ENCODE peak calls at places on chromosomes 6 and 20, in seven cellular contexts. M is prostate gland, Q is mammary epithelial cell, O is thyroid gland, L is heart left ventricle, J is lower lobe of right lung, I is uterus. B is an unnamed sample.

GRCh38 chr20:57831992-57832585 is 122.3 kb upstream of the PMEPA1 start:
- DNase-seq in M (no peak), Q (no peak), O (no peak), L (no peak), J (no peak), I (no peak), B (no peak)

GRCh38 chr20:53028337-53029007 is 56.3 kb downstream of the TSHZ2 start:
- DNase-seq in M (no peak), Q (peak; percentile 39), O (no peak), L (no peak), J (no peak), I (no peak), B (no peak)

GRCh38 chr6:125957845-125958244 is 1.3 kb downstream of the HINT3 start:
- DNase-seq in M (peak; percentile 65), Q (peak; percentile 76), O (no peak), L (no peak), J (no peak), I (no peak), B (no peak)

GRCh38 chr20:25230177-25230831 is 17.6 kb upstream of the PYGB start:
- DNase-seq in M (no peak), Q (no peak), O (peak; percentile 48), L (peak; percentile 47), J (no peak), I (no peak), B (no peak)

GRCh38 chr6:71527831-71528377 is 239.3 kb downstream of the OGFRL1 start:
- DNase-seq in M (no peak), Q (no peak), O (no peak), L (no peak), J (no peak), I (no peak), B (no peak)

GRCh38 chr6:168699631-168700315 is 258.8 kb downstream of the SMOC2 start:
- DNase-seq in M (peak; percentile 20), Q (no peak), O (peak; percentile 66), L (peak; percentile 49), J (no peak), I (peak; percentile 75), B (no peak)

GRCh38 chr6:149881860-149882259 is 16.1 kb downstream of the RAET1E start:
- DNase-seq in M (no peak), Q (no peak), O (no peak), L (no peak), J (no peak), I (no peak), B (no peak)

GRCh38 chr6:105135056-105135455 is 44.8 kb downstream of the POPDC3 start:
- DNase-seq in M (no peak), Q (peak; percentile 24), O (no peak), L (no peak), J (no peak), I (no peak), B (no peak)

GRCh38 chr20:1002682-1003561 is 811 bp upstream of the RSPO4 start:
- DNase-seq in M (no peak), Q (no peak), O (no peak), L (no peak), J (no peak), I (no peak), B (no peak)

GRCh38 chr6:15250440-15251168 is 4.7 kb downstream of the JARID2 start:
- DNase-seq in M (no peak), Q (no peak), O (no peak), L (no peak), J (no peak), I (no peak), B (no peak)

GRCh38 chr20:56187791-56188190 is 60.7 kb upstream of the MC3R start:
- DNase-seq in M (no peak), Q (peak; percentile 21), O (no peak), L (no peak), J (no peak), I (no peak), B (no peak)

DNA sequence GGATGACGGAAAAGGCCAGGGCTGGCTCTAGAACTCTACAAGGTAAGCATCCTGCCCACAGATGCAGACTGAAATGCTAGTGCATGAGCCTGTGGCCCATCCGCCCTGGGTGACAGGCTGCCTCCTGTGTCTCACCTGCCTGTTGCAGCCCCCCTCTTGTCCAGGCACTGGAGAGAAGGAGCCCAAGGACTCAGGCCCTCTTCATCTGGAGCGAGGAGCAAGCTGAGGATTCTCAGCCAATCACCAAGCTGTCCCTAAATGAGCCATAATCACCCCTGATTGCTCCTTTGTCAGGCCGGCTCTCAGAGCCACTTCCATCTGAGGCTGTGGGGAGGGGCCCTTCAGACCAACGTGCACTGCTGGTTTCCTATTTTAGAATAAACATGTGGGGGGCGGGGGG is 10.0 kb upstream of the SLC32A1 start:
- DNase-seq in M (no peak), Q (no peak), O (no peak), L (no peak), J (no peak), I (no peak), B (no peak)
- H3K27me3 ChIP-seq in M (peaks cover 2% of the 10 kb centered on the region), Q (no peaks in the 10 kb centered on the region), O (no peaks in the 10 kb centered on the region), L (peaks cover 17% of the 10 kb centered on the region), J (peaks cover 44% of the 10 kb centered on the region), I (no peaks in the 10 kb centered on the region), B (peaks cover 67% of the 10 kb centered on the region)

GRCh38 chr20:47350181-47350550 is 6.3 kb downstream of the ZMYND8 start:
- DNase-seq in M (no peak), Q (no peak), O (no peak), L (no peak), J (no peak), I (no peak), B (no peak)
- H3K4me3 ChIP-seq in M (no peak overlapping the region), Q (peak overlapping the region; percentile 29), O (no peak overlapping the region), L (no peak overlapping the region), J (no peak overlapping the region), I (no peak overlapping the region), B (peak overlapping the region; percentile 35)

GRCh38 chr6:1105833-1106400 is 206.0 kb upstream of the FOXQ1 start:
- DNase-seq in M (no peak), Q (no peak), O (no peak), L (no peak), J (no peak), I (no peak), B (no peak)

GRCh38 chr6:1103945-1104623 is 207.8 kb upstream of the FOXQ1 start:
- DNase-seq in M (peak; percentile 34), Q (no peak), O (peak; percentile 22), L (no peak), J (no peak), I (no peak), B (no peak)

GRCh38 chr6:1103027-1103426 is 208.9 kb upstream of the FOXQ1 start:
- DNase-seq in M (no peak), Q (no peak), O (peak; percentile 72), L (no peak), J (no peak), I (no peak), B (no peak)

GRCh38 chr6:1107578-1107977 is 204.3 kb upstream of the FOXQ1 start:
- DNase-seq in M (no peak), Q (no peak), O (no peak), L (no peak), J (no peak), I (no peak), B (no peak)

DNA sequence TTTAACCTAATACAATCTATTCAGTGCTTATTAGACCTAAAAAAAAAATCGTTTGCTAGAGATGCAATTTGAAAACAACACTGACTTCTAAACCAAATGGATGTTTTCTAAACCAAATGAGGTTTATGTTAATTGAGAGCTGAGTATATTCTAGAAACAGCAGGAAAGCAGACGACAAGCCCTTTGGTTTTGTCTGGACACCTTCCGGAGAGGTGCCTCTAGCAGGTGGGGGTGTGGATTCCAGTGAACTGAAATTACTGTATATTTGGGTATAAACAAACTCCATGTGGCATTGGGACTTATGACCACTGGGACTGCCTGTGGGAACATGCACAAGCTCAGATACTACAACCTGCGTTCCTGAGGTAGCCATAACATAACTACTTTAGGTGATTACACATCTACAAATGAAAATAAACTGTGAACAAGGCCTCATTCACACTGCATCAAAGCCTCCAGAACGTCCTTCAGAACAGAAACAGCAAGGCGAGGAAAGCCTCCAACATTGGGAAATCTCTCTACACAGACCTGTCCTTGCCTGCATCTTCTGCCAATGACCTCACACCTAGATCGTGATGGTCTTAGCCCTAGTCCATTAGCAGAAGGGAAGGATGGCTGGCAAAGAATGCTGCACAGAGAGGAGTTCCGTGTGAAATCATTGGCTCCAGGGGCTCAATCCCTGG is 206.8 kb upstream of the FOXQ1 start:
- DNase-seq in M (no peak), Q (peak; percentile 79), O (no peak), L (no peak), J (no peak), I (no peak), B (no peak)
- H3K27me3 ChIP-seq in M (no peaks in the 10 kb centered on the region), Q (no peaks in the 10 kb centered on the region), O (no peaks in the 10 kb centered on the region), L (no peaks in the 10 kb centered on the region), J (no peaks in the 10 kb centered on the region), I (no peaks in the 10 kb centered on the region), B (peaks cover 17% of the 10 kb centered on the region)

GRCh38 chr20:50810063-50810462 is 15.2 kb downstream of the BCAS4 start:
- DNase-seq in M (no peak), Q (no peak), O (no peak), L (no peak), J (no peak), I (no peak), B (no peak)
- H3K4me3 ChIP-seq in M (no peak overlapping the region), Q (no peak overlapping the region), O (no peak overlapping the region), L (no peak overlapping the region), J (no peak overlapping the region), I (no peak overlapping the region), B (no peak overlapping the region)